ENCODE peak calls at places on chromosome 1, in four cellular contexts. F is T-cell; I is RWPE2; X is stimulated activated naive CD8-positive, alpha-beta T cell treated with anti-CD3 and anti-CD28 coated beads, Interleukin-15, Interleukin-2, amounts not matched to agents 100 U/mL and 50 U/mL, for 24 hours. P is an unnamed sample.

GRCh38 chr1:244730153-244730933 is 77.4 kb downstream of the DESI2 start:
- ATAC-seq in I (peak; percentile 63), F (peak; percentile 82), X (peak; percentile 73), P (peak; percentile 55)

GRCh38 chr1:66654643-66655042 is 97.6 kb upstream of the DYNLT5 start:
- ATAC-seq in X (no peak), F (no peak), I (no peak), P (no peak)

GRCh38 chr1:17119744-17120482 is 662 bp upstream of the PADI2 start:
- ATAC-seq in F (no peak), I (peak; percentile 17), X (no peak), P (no peak)

GRCh38 chr1:109636201-109636952 is 16.7 kb downstream of the AMPD2 start:
- ATAC-seq in I (no peak), F (no peak), X (no peak), P (no peak)

GRCh38 chr1:65393345-65393744 is 27.1 kb upstream of the LEPR start:
- ATAC-seq in I (peak; percentile 68), F (peak; percentile 91), X (peak; percentile 98), P (peak; percentile 95)

GRCh38 chr1:21257431-21258135 is 32.7 kb downstream of the ECE1 start:
- ATAC-seq in F (no peak), I (peak; percentile 45), X (no peak), P (no peak)

GRCh38 chr1:66248746-66249145 is 285.2 kb upstream of the SGIP1 start:
- ATAC-seq in X (no peak), F (no peak), I (no peak), P (no peak)

GRCh38 chr1:205665216-205665757 is 15.0 kb downstream of the SLC45A3 start:
- ATAC-seq in X (no peak), F (no peak), I (no peak), P (no peak)

GRCh38 chr1:42164551-42165420 is at the start of gene GUCA2A:
- ATAC-seq in I (no peak), F (no peak), X (no peak), P (no peak)

GRCh38 chr1:198889732-198890131 is 250.9 kb downstream of the PTPRC start:
- ATAC-seq in F (no peak), X (no peak), I (no peak), P (no peak)

GRCh38 chr1:14365226-14365994 is 233.1 kb upstream of the KAZN start:
- ATAC-seq in X (no peak), F (no peak), I (no peak), P (no peak)

GRCh38 chr1:15579683-15580047 is 5.2 kb downstream of the AGMAT start:
- ATAC-seq in F (peak; percentile 11), X (no peak), I (no peak), P (no peak)

GRCh38 chr1:60878323-60878722 is 204.0 kb upstream of the NFIA start:
- ATAC-seq in F (no peak), I (peak; percentile 71), X (no peak), P (no peak)

GRCh38 chr1:76203132-76203531 is 128.6 kb downstream of the ST6GALNAC3 start:
- ATAC-seq in X (no peak), I (no peak), F (no peak), P (no peak)

GRCh38 chr1:19662313-19662712 is 2.4 kb upstream of the HTR6 start:
- ATAC-seq in X (no peak), F (no peak), I (no peak), P (no peak)